ENCODE peak calls at places on chromosomes 11 and 22, in eight cellular contexts. One of them, this sample, is unnamed.

GRCh38 chr22:38131399-38131798 is 20.9 kb upstream of the BAIAP2L2 start:
- DNase-seq in heart left ventricle: no peak
- DNase-seq in IMR-90: no peak
- DNase-seq in heart right ventricle: no peak
- DNase-seq in osteoblast: peak
- DNase-seq in mesendoderm: no peak
- DNase-seq in caudate nucleus: no peak
- DNase-seq in PC-3: no peak
- DNase-seq in this sample: no peak

GRCh38 chr11:111691731-111692130 is 74.5 kb downstream of the PPP2R1B start:
- DNase-seq in osteoblast: no peak
- DNase-seq in caudate nucleus: no peak
- DNase-seq in IMR-90: no peak
- DNase-seq in heart right ventricle: no peak
- DNase-seq in PC-3: no peak
- DNase-seq in heart left ventricle: no peak
- DNase-seq in mesendoderm: no peak
- DNase-seq in this sample: no peak

GRCh38 chr22:40540265-40540664 is 96.3 kb downstream of the MRTFA start:
- DNase-seq in heart left ventricle: no peak
- DNase-seq in heart right ventricle: no peak
- DNase-seq in IMR-90: no peak
- DNase-seq in osteoblast: no peak
- DNase-seq in mesendoderm: no peak
- DNase-seq in caudate nucleus: no peak
- DNase-seq in PC-3: no peak
- DNase-seq in this sample: no peak

GRCh38 chr11:125925247-125925740 is 20.6 kb upstream of the VSIG10L2 start:
- DNase-seq in caudate nucleus: no peak
- DNase-seq in mesendoderm: peak
- DNase-seq in IMR-90: no peak
- DNase-seq in heart right ventricle: no peak
- DNase-seq in osteoblast: no peak
- DNase-seq in PC-3: peak
- DNase-seq in heart left ventricle: no peak
- DNase-seq in this sample: no peak

GRCh38 chr22:37357471-37357870 is 69.8 kb downstream of the ELFN2 start:
- DNase-seq in osteoblast: no peak
- DNase-seq in heart left ventricle: no peak
- DNase-seq in PC-3: no peak
- DNase-seq in heart right ventricle: no peak
- DNase-seq in caudate nucleus: no peak
- DNase-seq in mesendoderm: no peak
- DNase-seq in IMR-90: no peak
- DNase-seq in this sample: no peak

GRCh38 chr11:58024601-58025091 is 965 bp downstream of the OR9Q1 start:
- DNase-seq in heart right ventricle: peak
- DNase-seq in osteoblast: peak
- DNase-seq in heart left ventricle: peak
- DNase-seq in caudate nucleus: no peak
- DNase-seq in PC-3: no peak
- DNase-seq in mesendoderm: no peak
- DNase-seq in IMR-90: peak
- DNase-seq in this sample: no peak

GRCh38 chr11:81596709-81597108 is 1137.0 kb downstream of the FAM181B start:
- DNase-seq in PC-3: no peak
- DNase-seq in heart left ventricle: no peak
- DNase-seq in heart right ventricle: no peak
- DNase-seq in IMR-90: no peak
- DNase-seq in caudate nucleus: no peak
- DNase-seq in mesendoderm: peak
- DNase-seq in osteoblast: no peak
- DNase-seq in this sample: no peak

GRCh38 chr11:72573380-72573949 is 100.8 kb downstream of the PDE2A start:
- DNase-seq in PC-3: peak
- DNase-seq in mesendoderm: peak
- DNase-seq in heart left ventricle: no peak
- DNase-seq in caudate nucleus: no peak
- DNase-seq in heart right ventricle: no peak
- DNase-seq in osteoblast: peak
- DNase-seq in IMR-90: peak
- DNase-seq in this sample: peak

GRCh38 chr11:83195176-83195531 is 1.6 kb downstream of the ANKRD42 start:
- DNase-seq in PC-3: peak
- DNase-seq in osteoblast: no peak
- DNase-seq in IMR-90: peak
- DNase-seq in mesendoderm: peak
- DNase-seq in heart left ventricle: no peak
- DNase-seq in caudate nucleus: no peak
- DNase-seq in heart right ventricle: no peak
- DNase-seq in this sample: no peak

GRCh38 chr11:122122179-122122578 is 6.2 kb upstream of the BLID start:
- DNase-seq in PC-3: peak
- DNase-seq in heart right ventricle: no peak
- DNase-seq in mesendoderm: no peak
- DNase-seq in osteoblast: no peak
- DNase-seq in heart left ventricle: no peak
- DNase-seq in IMR-90: no peak
- DNase-seq in caudate nucleus: no peak
- DNase-seq in this sample: no peak

GRCh38 chr22:40212126-40212525 is 34.4 kb downstream of the TNRC6B start:
- DNase-seq in mesendoderm: no peak
- DNase-seq in IMR-90: no peak
- DNase-seq in heart right ventricle: peak
- DNase-seq in caudate nucleus: no peak
- DNase-seq in osteoblast: no peak
- DNase-seq in heart left ventricle: peak
- DNase-seq in PC-3: no peak
- DNase-seq in this sample: no peak

GRCh38 chr22:39290724-39291161 is 28.7 kb downstream of the RPL3 start:
- DNase-seq in PC-3: peak
- DNase-seq in heart right ventricle: peak
- DNase-seq in osteoblast: peak
- DNase-seq in IMR-90: peak
- DNase-seq in heart left ventricle: peak
- DNase-seq in caudate nucleus: no peak
- DNase-seq in mesendoderm: no peak
- DNase-seq in this sample: no peak

GRCh38 chr11:46099973-46100335 is 21.3 kb downstream of the PHF21A start:
- DNase-seq in IMR-90: peak
- DNase-seq in heart right ventricle: no peak
- DNase-seq in mesendoderm: no peak
- DNase-seq in osteoblast: no peak
- DNase-seq in PC-3: no peak
- DNase-seq in heart left ventricle: no peak
- DNase-seq in caudate nucleus: no peak
- DNase-seq in this sample: no peak

GRCh38 chr11:88448131-88448530 is 110.6 kb upstream of the CTSC start:
- DNase-seq in osteoblast: no peak
- DNase-seq in PC-3: no peak
- DNase-seq in caudate nucleus: no peak
- DNase-seq in IMR-90: no peak
- DNase-seq in mesendoderm: no peak
- DNase-seq in heart right ventricle: no peak
- DNase-seq in heart left ventricle: no peak
- DNase-seq in this sample: no peak

GRCh38 chr11:65555693-65556231 is 2.4 kb downstream of the LTBP3 start:
- DNase-seq in mesendoderm: peak
- DNase-seq in PC-3: peak
- DNase-seq in IMR-90: peak
- DNase-seq in caudate nucleus: no peak
- DNase-seq in heart right ventricle: peak
- DNase-seq in osteoblast: peak
- DNase-seq in heart left ventricle: peak
- DNase-seq in this sample: peak
- H3K27ac ChIP-seq in mesendoderm: no peak
- H3K27ac ChIP-seq in PC-3: peak
- H3K27ac ChIP-seq in IMR-90: peak
- H3K27ac ChIP-seq in caudate nucleus: no peak
- H3K27ac ChIP-seq in heart right ventricle: peak
- H3K27ac ChIP-seq in osteoblast: peak
- H3K27ac ChIP-seq in heart left ventricle: peak
- H3K27ac ChIP-seq in this sample: peak

GRCh38 chr11:47392546-47393162 is 14.3 kb upstream of the SPI1 start:
- DNase-seq in heart left ventricle: no peak
- DNase-seq in mesendoderm: no peak
- DNase-seq in heart right ventricle: no peak
- DNase-seq in caudate nucleus: no peak
- DNase-seq in osteoblast: peak
- DNase-seq in IMR-90: no peak
- DNase-seq in PC-3: no peak
- DNase-seq in this sample: no peak
- H3K27ac ChIP-seq in heart left ventricle: no peak
- H3K27ac ChIP-seq in mesendoderm: no peak
- H3K27ac ChIP-seq in heart right ventricle: peak
- H3K27ac ChIP-seq in caudate nucleus: peak
- H3K27ac ChIP-seq in osteoblast: no peak
- H3K27ac ChIP-seq in IMR-90: no peak
- H3K27ac ChIP-seq in PC-3: no peak
- H3K27ac ChIP-seq in this sample: peak

DNA sequence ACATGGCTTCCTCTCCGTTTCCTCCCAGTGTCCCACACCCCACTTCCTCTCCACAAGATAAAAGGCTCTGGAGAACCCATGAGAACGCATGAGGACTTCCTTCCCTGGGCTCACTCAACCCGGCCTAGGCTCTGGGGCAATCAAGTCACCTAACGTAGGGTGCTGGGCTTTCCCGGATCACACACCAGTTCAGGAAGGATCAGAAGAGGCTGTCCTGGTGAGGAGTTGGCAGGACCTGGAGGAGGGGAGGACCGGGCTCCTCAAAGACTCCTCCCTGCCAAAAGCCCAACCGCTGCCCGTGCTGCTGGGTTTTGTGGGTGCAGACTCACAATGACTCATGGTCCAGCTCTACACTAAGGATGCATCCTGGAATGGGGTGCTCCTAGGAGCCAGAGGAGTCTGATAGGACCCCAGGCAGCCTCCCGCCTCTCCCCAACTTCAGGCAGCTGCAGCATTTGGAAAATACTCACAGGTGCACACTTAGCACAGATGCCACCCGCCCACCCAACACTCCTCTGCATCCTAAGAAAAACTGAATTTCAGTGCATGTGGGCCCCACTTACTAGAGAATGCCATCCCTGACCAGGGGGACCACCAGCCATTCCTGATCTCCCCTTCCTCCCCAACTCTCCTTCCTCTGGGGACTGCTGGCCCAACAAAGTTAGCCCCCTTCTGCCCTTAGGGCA is 21.1 kb downstream of the SLC22A12 start:
- DNase-seq in heart right ventricle: no peak
- DNase-seq in PC-3: no peak
- DNase-seq in mesendoderm: no peak
- DNase-seq in heart left ventricle: no peak
- DNase-seq in IMR-90: no peak
- DNase-seq in caudate nucleus: no peak
- DNase-seq in osteoblast: peak
- DNase-seq in this sample: no peak
- H3K27ac ChIP-seq in heart right ventricle: no peak
- H3K27ac ChIP-seq in PC-3: no peak
- H3K27ac ChIP-seq in mesendoderm: no peak
- H3K27ac ChIP-seq in heart left ventricle: no peak
- H3K27ac ChIP-seq in IMR-90: no peak
- H3K27ac ChIP-seq in caudate nucleus: no peak
- H3K27ac ChIP-seq in osteoblast: no peak
- H3K27ac ChIP-seq in this sample: no peak

DNA sequence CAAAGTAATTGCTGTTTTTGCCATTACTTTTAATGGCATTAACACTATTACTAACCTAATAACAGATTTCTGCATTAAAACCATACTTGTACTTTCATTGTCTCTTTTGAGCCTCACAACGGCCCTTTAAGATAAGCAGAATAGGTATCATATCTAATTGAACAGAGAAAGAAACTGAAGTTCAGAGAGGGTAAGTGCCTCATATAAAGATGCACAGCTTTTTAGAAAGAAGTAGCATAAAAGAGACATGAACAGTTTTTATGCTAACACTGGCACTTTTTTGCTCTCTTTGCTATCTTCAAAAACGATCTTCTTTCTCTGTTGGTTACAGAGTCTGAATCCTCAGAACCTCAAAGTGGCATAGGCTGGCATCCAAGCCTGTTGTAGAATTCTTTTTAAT is 102.9 kb upstream of the OR5AK2 start:
- DNase-seq in heart left ventricle: no peak
- DNase-seq in mesendoderm: no peak
- DNase-seq in IMR-90: no peak
- DNase-seq in PC-3: no peak
- DNase-seq in osteoblast: no peak
- DNase-seq in heart right ventricle: no peak
- DNase-seq in caudate nucleus: no peak
- DNase-seq in this sample: no peak
- H3K27ac ChIP-seq in heart left ventricle: no peak
- H3K27ac ChIP-seq in mesendoderm: no peak
- H3K27ac ChIP-seq in IMR-90: no peak
- H3K27ac ChIP-seq in PC-3: no peak
- H3K27ac ChIP-seq in osteoblast: no peak
- H3K27ac ChIP-seq in heart right ventricle: no peak
- H3K27ac ChIP-seq in caudate nucleus: no peak
- H3K27ac ChIP-seq in this sample: no peak

DNA sequence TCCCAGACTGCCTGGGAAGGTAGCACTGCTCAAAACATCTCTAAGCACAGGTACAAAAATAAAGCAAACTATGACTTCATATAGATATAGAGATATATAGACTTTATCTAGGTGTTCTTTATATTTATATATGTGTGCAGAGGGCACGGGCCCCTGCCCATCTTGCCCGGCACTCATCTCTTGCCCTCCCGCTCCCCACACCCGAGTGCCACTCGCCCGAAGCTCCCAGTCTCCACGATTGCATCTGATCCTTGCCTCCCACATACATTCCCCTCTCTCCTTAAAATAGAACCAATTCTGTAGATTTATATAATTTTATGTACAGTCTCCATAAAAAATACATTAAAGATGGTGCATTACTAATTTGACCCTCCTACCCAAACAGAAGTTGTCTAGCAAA is 55.5 kb downstream of the IGSF9B start:
- DNase-seq in heart right ventricle: no peak
- DNase-seq in heart left ventricle: no peak
- DNase-seq in caudate nucleus: no peak
- DNase-seq in osteoblast: no peak
- DNase-seq in IMR-90: no peak
- DNase-seq in PC-3: no peak
- DNase-seq in mesendoderm: no peak
- DNase-seq in this sample: peak
- H3K27ac ChIP-seq in heart right ventricle: no peak
- H3K27ac ChIP-seq in heart left ventricle: no peak
- H3K27ac ChIP-seq in caudate nucleus: peak
- H3K27ac ChIP-seq in osteoblast: no peak
- H3K27ac ChIP-seq in IMR-90: no peak
- H3K27ac ChIP-seq in PC-3: no peak
- H3K27ac ChIP-seq in mesendoderm: no peak
- H3K27ac ChIP-seq in this sample: no peak

GRCh38 chr11:3927129-3927796 is 71.8 kb downstream of the STIM1 start:
- DNase-seq in IMR-90: no peak
- DNase-seq in heart left ventricle: no peak
- DNase-seq in heart right ventricle: no peak
- DNase-seq in mesendoderm: no peak
- DNase-seq in osteoblast: no peak
- DNase-seq in PC-3: no peak
- DNase-seq in caudate nucleus: no peak
- DNase-seq in this sample: no peak
- H3K27ac ChIP-seq in IMR-90: no peak
- H3K27ac ChIP-seq in heart left ventricle: no peak
- H3K27ac ChIP-seq in heart right ventricle: no peak
- H3K27ac ChIP-seq in mesendoderm: no peak
- H3K27ac ChIP-seq in osteoblast: no peak
- H3K27ac ChIP-seq in PC-3: no peak
- H3K27ac ChIP-seq in caudate nucleus: no peak
- H3K27ac ChIP-seq in this sample: no peak

This sample was measured in spleen.